ENCODE peak calls at places on chromosomes 5 and 9, in four cellular contexts. One of them, this sample, is unnamed.

GRCh38 chr9:77512876-77513275 is 135.2 kb downstream of the GNA14 start:
- DNase-seq in Calu3: no peak
- DNase-seq in GM20000: no peak
- DNase-seq in osteocyte: no peak
- DNase-seq in this sample: no peak

GRCh38 chr5:151062405-151063135 is 18.3 kb downstream of the TNIP1 start:
- DNase-seq in Calu3: no peak
- DNase-seq in GM20000: no peak
- DNase-seq in osteocyte: no peak
- DNase-seq in this sample: no peak

GRCh38 chr5:159163027-159163699 is 46.2 kb downstream of the RNF145 start:
- DNase-seq in Calu3: no peak
- DNase-seq in GM20000: no peak
- DNase-seq in osteocyte: no peak
- DNase-seq in this sample: no peak

GRCh38 chr5:18797241-18797640 is 1163.0 kb downstream of the TAF11L14 start:
- DNase-seq in Calu3: no peak
- DNase-seq in GM20000: no peak
- DNase-seq in osteocyte: no peak
- DNase-seq in this sample: no peak

GRCh38 chr9:18056993-18057369 is 417.0 kb upstream of the ADAMTSL1 start:
- DNase-seq in Calu3: no peak
- DNase-seq in GM20000: peak
- DNase-seq in osteocyte: no peak
- DNase-seq in this sample: no peak

GRCh38 chr5:157290156-157290980 is 24.4 kb downstream of the CYFIP2 start:
- DNase-seq in Calu3: peak
- DNase-seq in GM20000: no peak
- DNase-seq in osteocyte: peak
- DNase-seq in this sample: no peak

GRCh38 chr9:89440046-89440445 is 57.9 kb downstream of the SEMA4D start:
- DNase-seq in Calu3: no peak
- DNase-seq in GM20000: no peak
- DNase-seq in osteocyte: no peak
- DNase-seq in this sample: no peak

GRCh38 chr5:43315262-43315661 is 2.0 kb upstream of the HMGCS1 start:
- DNase-seq in Calu3: peak
- DNase-seq in GM20000: no peak
- DNase-seq in osteocyte: no peak
- DNase-seq in this sample: no peak

GRCh38 chr5:178338750-178339144 is 106.1 kb upstream of the PHYKPL start:
- DNase-seq in Calu3: no peak
- DNase-seq in GM20000: no peak
- DNase-seq in osteocyte: no peak
- DNase-seq in this sample: peak
- TF ChIP-seq CTCF in Calu3: no peak
- TF ChIP-seq CTCF in GM20000: no peak
- TF ChIP-seq CTCF in osteocyte: no peak
- TF ChIP-seq CTCF in this sample: no peak

DNA sequence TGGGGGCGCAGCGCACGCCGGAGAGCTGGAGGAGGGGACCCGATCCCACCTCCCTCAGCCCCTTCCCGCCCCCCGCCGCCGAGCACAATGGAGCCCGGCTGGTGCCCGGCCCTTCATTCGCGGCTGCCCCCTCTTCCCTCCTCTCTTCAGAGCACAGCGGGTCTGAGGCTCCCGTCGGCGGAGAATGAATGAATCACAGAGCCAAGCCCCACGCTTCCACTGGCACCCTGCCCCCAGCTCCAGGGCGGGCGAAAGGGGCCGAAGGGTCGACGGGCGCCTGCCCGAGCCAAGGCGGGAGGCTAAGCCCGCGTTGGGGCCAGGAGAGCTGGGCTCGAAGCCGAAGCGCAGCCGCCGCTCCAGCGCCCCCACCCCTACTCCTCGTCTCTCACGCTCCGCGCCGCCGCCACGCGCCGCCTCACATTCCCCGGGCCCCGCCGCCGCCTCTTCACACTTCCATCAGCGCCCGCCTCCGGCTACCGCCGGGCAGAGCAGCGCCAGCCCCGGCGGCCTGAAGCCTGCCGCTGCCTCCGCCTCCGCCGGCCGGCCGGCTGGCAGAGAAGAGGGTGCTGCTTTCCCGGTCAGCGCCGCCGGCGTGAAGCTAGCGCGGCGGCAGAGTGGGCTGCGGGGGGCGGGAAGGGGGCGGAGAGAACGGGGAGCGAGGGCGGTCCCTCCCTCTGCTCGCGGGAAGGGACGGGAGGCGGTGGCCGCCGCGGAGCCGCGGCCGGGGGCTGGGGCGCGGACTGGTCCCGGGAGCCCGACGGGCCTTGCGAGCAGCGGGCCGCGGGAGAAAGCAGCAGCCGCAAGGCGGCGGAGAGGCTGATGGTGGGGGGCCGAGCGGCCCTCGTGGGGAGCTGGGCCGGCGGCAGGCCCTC is at the start of gene HOMER1:
- DNase-seq in Calu3: peak
- DNase-seq in GM20000: peak
- DNase-seq in osteocyte: peak
- DNase-seq in this sample: peak
- TF ChIP-seq CTCF in Calu3: no peak
- TF ChIP-seq CTCF in GM20000: no peak
- TF ChIP-seq CTCF in osteocyte: no peak
- TF ChIP-seq CTCF in this sample: peak

GRCh38 chr9:93288341-93288740 is 104.4 kb downstream of the WNK2 start:
- DNase-seq in Calu3: no peak
- DNase-seq in GM20000: peak
- DNase-seq in osteocyte: no peak
- DNase-seq in this sample: no peak
- TF ChIP-seq CTCF in Calu3: no peak
- TF ChIP-seq CTCF in GM20000: no peak
- TF ChIP-seq CTCF in osteocyte: no peak
- TF ChIP-seq CTCF in this sample: no peak

DNA sequence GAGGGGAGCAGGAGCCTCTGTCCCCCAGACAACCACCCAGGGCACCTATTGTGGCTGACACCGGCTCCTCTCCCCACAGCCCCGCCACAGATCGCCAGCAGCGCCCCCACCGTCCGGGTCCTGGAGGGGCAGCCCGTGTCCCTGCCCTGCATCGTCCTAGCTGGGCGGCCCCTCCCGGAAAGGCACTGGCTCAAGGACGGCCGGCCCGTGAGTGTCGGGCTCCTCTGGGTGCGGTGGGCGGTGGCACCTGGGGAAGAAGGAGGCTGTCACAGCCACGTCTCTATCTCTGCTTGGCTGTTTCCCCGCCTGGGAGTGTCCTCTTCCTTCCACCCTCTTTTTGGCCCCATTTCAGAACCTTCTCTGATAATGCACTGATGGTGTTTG is 55.1 kb downstream of the HMCN2 start:
- DNase-seq in Calu3: peak
- DNase-seq in GM20000: no peak
- DNase-seq in osteocyte: no peak
- DNase-seq in this sample: no peak
- TF ChIP-seq CTCF in Calu3: no peak
- TF ChIP-seq CTCF in GM20000: no peak
- TF ChIP-seq CTCF in osteocyte: no peak
- TF ChIP-seq CTCF in this sample: peak

DNA sequence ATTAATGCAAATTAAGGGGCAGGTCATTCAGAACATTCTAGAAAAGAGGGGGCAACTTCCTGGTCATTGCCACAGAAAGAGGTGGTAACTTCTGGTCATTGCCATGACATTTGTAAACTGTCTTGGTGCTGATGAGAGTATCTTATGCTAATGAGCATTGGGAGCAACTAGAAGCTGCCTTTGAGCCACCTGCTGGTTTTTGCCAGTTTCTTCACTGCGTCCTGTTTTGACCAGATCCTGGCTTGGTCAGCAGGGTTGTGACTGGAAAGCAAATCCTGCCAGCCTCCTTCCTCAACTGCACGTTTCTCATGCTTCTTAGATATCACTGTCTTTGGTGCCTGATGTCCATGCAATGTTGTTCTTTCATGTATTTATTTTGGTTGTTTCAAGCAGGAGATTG is 53.2 kb upstream of the SPATA31C2 start:
- DNase-seq in Calu3: no peak
- DNase-seq in GM20000: no peak
- DNase-seq in osteocyte: no peak
- DNase-seq in this sample: no peak
- TF ChIP-seq CTCF in Calu3: no peak
- TF ChIP-seq CTCF in GM20000: no peak
- TF ChIP-seq CTCF in osteocyte: no peak
- TF ChIP-seq CTCF in this sample: no peak

DNA sequence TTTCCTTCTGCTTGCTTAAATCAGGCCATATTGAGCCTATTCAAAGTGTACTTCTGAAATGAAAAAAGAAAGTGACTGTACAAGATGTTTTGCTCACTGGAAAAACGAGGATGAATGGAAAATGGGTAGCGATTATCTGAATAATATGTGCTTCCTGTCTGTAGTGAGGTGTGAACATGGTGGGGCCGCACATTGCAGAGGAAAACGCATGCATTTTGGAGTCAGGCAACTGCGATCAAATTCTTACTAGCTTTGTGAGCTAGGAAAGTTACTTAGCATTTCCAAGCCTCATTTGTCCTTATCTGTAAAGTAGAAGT is 73.0 kb upstream of the PRSS3 start:
- DNase-seq in Calu3: no peak
- DNase-seq in GM20000: no peak
- DNase-seq in osteocyte: no peak
- DNase-seq in this sample: no peak
- TF ChIP-seq CTCF in Calu3: no peak
- TF ChIP-seq CTCF in GM20000: no peak
- TF ChIP-seq CTCF in osteocyte: no peak
- TF ChIP-seq CTCF in this sample: no peak

DNA sequence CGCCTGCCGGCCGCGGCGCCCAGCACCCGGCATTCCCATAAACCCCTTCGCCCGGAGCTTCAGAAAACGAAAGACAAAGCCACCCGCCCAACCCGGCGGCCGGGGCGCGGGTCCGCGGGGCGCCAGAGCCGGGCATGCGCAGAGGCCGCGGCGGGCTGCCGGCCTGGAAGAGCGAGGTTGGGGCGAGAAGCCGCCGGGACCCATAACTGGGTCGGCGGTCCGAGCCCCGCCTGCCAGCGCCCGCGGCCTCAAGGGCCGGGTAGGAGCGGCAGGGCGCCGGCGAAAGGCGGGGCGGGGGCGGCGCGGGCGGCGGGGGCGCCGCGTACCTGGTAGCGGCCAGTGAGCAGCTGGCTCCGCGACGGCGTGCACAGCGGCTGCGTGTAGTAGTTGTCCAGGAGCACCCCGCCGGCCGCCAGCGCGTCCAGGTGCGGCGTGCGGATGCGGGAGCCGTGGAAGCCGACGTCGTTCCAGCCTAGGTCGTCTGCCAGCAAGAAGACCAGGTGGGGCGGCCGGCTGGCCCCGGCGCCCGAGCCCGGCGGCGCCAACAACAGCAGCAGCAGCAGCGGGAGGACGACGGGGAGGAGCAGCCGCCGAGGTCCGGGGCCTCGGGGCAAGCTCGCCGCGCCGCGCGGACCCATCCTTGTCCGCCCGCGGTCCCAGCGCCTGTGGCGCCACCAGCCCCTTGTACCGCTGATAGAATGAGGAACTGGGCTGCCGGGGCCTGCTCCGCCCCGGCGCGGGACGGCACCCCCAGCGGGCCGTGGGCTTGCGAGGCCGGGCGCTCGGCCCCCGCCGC is at the start of gene ARSB:
- DNase-seq in Calu3: peak
- DNase-seq in GM20000: peak
- DNase-seq in osteocyte: peak
- DNase-seq in this sample: no peak
- TF ChIP-seq CTCF in Calu3: no peak
- TF ChIP-seq CTCF in GM20000: no peak
- TF ChIP-seq CTCF in osteocyte: peak
- TF ChIP-seq CTCF in this sample: no peak

GRCh38 chr5:167967494-167968180 is 323.8 kb upstream of the WWC1 start:
- DNase-seq in Calu3: no peak
- DNase-seq in GM20000: no peak
- DNase-seq in osteocyte: no peak
- DNase-seq in this sample: no peak
- TF ChIP-seq CTCF in Calu3: no peak
- TF ChIP-seq CTCF in GM20000: no peak
- TF ChIP-seq CTCF in osteocyte: peak
- TF ChIP-seq CTCF in this sample: peak

This sample was measured in chondrocyte.